ENCODE peak calls at places on chromosome 19, in eight cellular contexts. S is Peyer's patch, P is ovary, C is upper lobe of left lung, J is pancreas, R is HepG2, A is fibroblast of lung, I is GM23248. Z is an unnamed sample. For H3K9me3 and H3K27me3, the result is how much of the 10 kb centered on the place peaks cover.

GRCh38 chr19:12696366-12697335 is at the start of gene FBXW9:
- DNase-seq in C (peak), I (peak), A (peak), P (peak), S (peak), R (peak), J (peak), Z (peak)

GRCh38 chr19:16052353-16052752 is 23.9 kb upstream of the TPM4 start:
- DNase-seq in J (no peak), C (no peak), R (no peak), A (no peak), S (no peak), P (no peak), I (no peak), Z (no peak)

GRCh38 chr19:722553-723101 is 13.9 kb downstream of the PALM start:
- DNase-seq in I (no peak), J (no peak), S (no peak), P (peak), C (peak), R (no peak), A (no peak), Z (no peak)

GRCh38 chr19:35932291-35932936 is 3.8 kb upstream of the LRFN3 start:
- DNase-seq in J (no peak), S (no peak), C (no peak), R (no peak), P (no peak), A (no peak), I (no peak), Z (no peak)

GRCh38 chr19:2726904-2727639 is 5.9 kb upstream of the DIRAS1 start:
- DNase-seq in P (no peak), R (no peak), C (no peak), J (peak), S (no peak), A (no peak), I (peak), Z (no peak)

GRCh38 chr19:45881082-45881908 is 4.6 kb downstream of the IRF2BP1 start:
- DNase-seq in J (no peak), R (no peak), P (no peak), S (no peak), I (no peak), C (no peak), A (no peak), Z (no peak)

GRCh38 chr19:34109596-34109995 is 62.7 kb upstream of the LSM14A start:
- DNase-seq in C (no peak), I (no peak), J (no peak), S (no peak), P (no peak), A (no peak), R (no peak), Z (no peak)

GRCh38 chr19:34136127-34136526 is 36.2 kb upstream of the LSM14A start:
- DNase-seq in A (no peak), J (no peak), I (no peak), S (no peak), R (no peak), C (no peak), P (no peak), Z (no peak)

GRCh38 chr19:15304140-15304705 is 28.1 kb downstream of the BRD4 start:
- DNase-seq in P (no peak), C (no peak), A (no peak), R (peak), I (no peak), J (no peak), S (no peak), Z (peak)

GRCh38 chr19:12896460-12896859 is 5.5 kb downstream of the GCDH start:
- DNase-seq in S (no peak), C (no peak), J (no peak), A (no peak), P (no peak), R (no peak), I (no peak), Z (no peak)

GRCh38 chr19:48558018-48558684 is 6.2 kb downstream of the SULT2B1 start:
- DNase-seq in C (no peak), S (peak), I (peak), J (no peak), R (peak), P (no peak), A (peak), Z (no peak)

GRCh38 chr19:48170817-48171347 is 402 bp downstream of the ZSWIM9 start:
- DNase-seq in I (no peak), C (no peak), P (no peak), J (no peak), R (no peak), S (no peak), A (no peak), Z (no peak)

GRCh38 chr19:2469102-2469914 is 6.6 kb upstream of the GADD45B start:
- DNase-seq in A (peak), C (no peak), P (no peak), R (no peak), J (no peak), I (peak), S (no peak), Z (peak)

GRCh38 chr19:4367781-4368127 is 24.4 kb downstream of the MPND start:
- DNase-seq in C (no peak), P (no peak), A (no peak), J (no peak), I (no peak), S (no peak), R (no peak), Z (no peak)

GRCh38 chr19:43847884-43848283 is 20.8 kb downstream of the ZNF283 start:
- DNase-seq in C (no peak), A (no peak), I (no peak), P (no peak), S (no peak), R (no peak), J (no peak), Z (no peak)

GRCh38 chr19:43848821-43849220 is 21.7 kb downstream of the ZNF283 start:
- DNase-seq in J (no peak), R (no peak), S (no peak), P (no peak), C (no peak), A (no peak), I (no peak), Z (no peak)

GRCh38 chr19:43841990-43842389 is 14.9 kb downstream of the ZNF283 start:
- DNase-seq in P (no peak), C (no peak), J (no peak), I (peak), A (no peak), R (no peak), S (no peak), Z (no peak)

GRCh38 chr19:43847246-43847645 is 20.1 kb downstream of the ZNF283 start:
- DNase-seq in I (no peak), S (no peak), R (no peak), P (no peak), J (no peak), A (no peak), C (no peak), Z (no peak)
- H3K4me3 ChIP-seq in I (no peak), S (no peak), R (no peak), P (no peak), J (no peak), A (no peak), C (no peak), Z (no peak)

DNA sequence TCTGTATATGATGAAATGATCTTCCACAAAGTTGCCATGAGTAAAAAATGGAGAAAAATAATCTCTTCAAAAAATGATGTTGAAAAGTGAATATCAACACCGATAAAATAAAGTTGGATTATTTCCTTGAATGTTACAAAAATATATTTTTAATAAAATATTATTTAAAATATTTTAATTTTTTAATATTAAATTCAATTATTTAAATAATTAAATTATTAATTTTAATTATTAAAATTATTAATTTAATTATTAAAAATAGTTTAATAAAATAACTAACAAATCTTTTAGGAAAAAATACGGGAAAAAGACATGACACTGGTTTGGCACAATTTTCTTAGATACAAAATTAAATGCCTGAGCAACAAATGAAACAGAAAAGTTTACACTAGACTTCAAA is 21.3 kb downstream of the ZNF626 start:
- DNase-seq in A (no peak), J (no peak), S (no peak), I (no peak), P (no peak), C (no peak), R (no peak), Z (no peak)
- H3K9me3 ChIP-seq in A (under half), J (under half), S (under half), I (under half), P (under half), C (under half), R (half or more), Z (under half)

GRCh38 chr19:53907690-53908089 is 1.4 kb upstream of the CACNG7 start:
- DNase-seq in J (no peak), C (no peak), S (no peak), R (no peak), P (no peak), A (no peak), I (no peak), Z (no peak)
- H3K27me3 ChIP-seq in J (under half), C (under half), S (under half), R (under half), P (under half), A (under half), I (half or more), Z (half or more)

GRCh38 chr19:6739390-6739883 is at the start of gene TRIP10:
- DNase-seq in I (peak), S (peak), J (peak), C (peak), A (peak), P (peak), R (peak), Z (peak)
- H3K4me3 ChIP-seq in I (peak), S (peak), J (peak), C (peak), A (peak), P (peak), R (peak), Z (peak)